ENCODE peak calls at places on chromosomes 11 and 22, in seven cellular contexts. M is HEK293T; S is fibroblast of lung; F is CD8-positive, alpha-beta memory T cell; Z is NCI-H446; Q is activated T-cell treated with anti-CD3 and anti-CD28 coated beads, Interleukin-2, amount 50 U/mL, for 24 hours; B is mesothelial cell of epicardium. U is an unnamed sample.

GRCh38 chr11:29093416-29093815 is 923.4 kb downstream of the KCNA4 start:
- DNase-seq in M (no peak), S (peak), F (no peak), Z (no peak), Q (no peak), B (no peak), U (no peak)

GRCh38 chr11:119222308-119222707 is 16.2 kb downstream of the CBL start:
- DNase-seq in M (no peak), S (peak), F (no peak), Z (no peak), Q (no peak), B (no peak), U (no peak)

GRCh38 chr11:117179048-117179999 is 781 bp downstream of the SIDT2 start:
- DNase-seq in M (peak), S (peak), F (peak), Z (no peak), Q (no peak), B (no peak), U (peak)

GRCh38 chr11:73072935-73073481 is 69.1 kb downstream of the FCHSD2 start:
- DNase-seq in M (no peak), S (peak), F (no peak), Z (no peak), Q (no peak), B (no peak), U (peak)

GRCh38 chr11:9302448-9302847 is 11.9 kb downstream of the TMEM41B start:
- DNase-seq in M (no peak), S (peak), F (no peak), Z (no peak), Q (no peak), B (no peak), U (no peak)

GRCh38 chr11:28420099-28420498 is 311.9 kb downstream of the METTL15 start:
- DNase-seq in M (no peak), S (no peak), F (no peak), Z (no peak), Q (no peak), B (no peak), U (no peak)

GRCh38 chr11:22860241-22860640 is at the start of gene CCDC179:
- DNase-seq in M (no peak), S (no peak), F (no peak), Z (no peak), Q (no peak), B (no peak), U (no peak)

GRCh38 chr11:33387996-33388395 is 130.8 kb downstream of the HIPK3 start:
- DNase-seq in M (no peak), S (no peak), F (no peak), Z (no peak), Q (no peak), B (no peak), U (no peak)

GRCh38 chr11:122976734-122977454 is 4.7 kb downstream of the BSX start:
- DNase-seq in M (no peak), S (no peak), F (no peak), Z (no peak), Q (no peak), B (peak), U (no peak)

GRCh38 chr11:92316410-92316809 is 91.8 kb downstream of the FAT3 start:
- DNase-seq in M (no peak), S (no peak), F (no peak), Z (no peak), Q (no peak), B (no peak), U (no peak)

GRCh38 chr11:33904128-33904527 is 12.3 kb upstream of the LMO2 start:
- DNase-seq in M (no peak), S (no peak), F (no peak), Z (no peak), Q (no peak), B (no peak), U (no peak)

GRCh38 chr22:49161002-49161850 is 666.4 kb downstream of the BRD1 start:
- DNase-seq in M (no peak), S (no peak), F (peak), Z (no peak), Q (no peak), B (no peak), U (no peak)

GRCh38 chr11:122020902-122021301 is 95.1 kb downstream of the BLID start:
- DNase-seq in M (no peak), S (no peak), F (no peak), Z (no peak), Q (no peak), B (no peak), U (no peak)

GRCh38 chr22:44941176-44941575 is 68.6 kb downstream of the PHF21B start:
- DNase-seq in M (no peak), S (no peak), F (no peak), Z (no peak), Q (no peak), B (no peak), U (no peak)

GRCh38 chr11:2826679-2827056 is 58.9 kb downstream of the CDKN1C start:
- DNase-seq in M (no peak), S (no peak), F (no peak), Z (no peak), Q (no peak), B (no peak), U (no peak)

GRCh38 chr11:71118671-71119250 is 133.6 kb downstream of the SHANK2 start:
- DNase-seq in M (no peak), S (no peak), F (no peak), Z (no peak), Q (no peak), B (no peak), U (no peak)

GRCh38 chr11:2694495-2694894 is 5.3 kb downstream of the KCNQ1OT1 start:
- DNase-seq in M (no peak), S (no peak), F (no peak), Z (no peak), Q (no peak), B (no peak), U (no peak)

GRCh38 chr22:19634576-19634975 is 79.7 kb upstream of the SEPTIN5 start:
- DNase-seq in M (no peak), S (no peak), F (no peak), Z (no peak), Q (no peak), B (no peak), U (no peak)

GRCh38 chr11:83282084-83282716 is 4.0 kb downstream of the CCDC90B start:
- DNase-seq in M (no peak), S (peak), F (no peak), Z (no peak), Q (no peak), B (no peak), U (no peak)

GRCh38 chr11:86097965-86098364 is 29.1 kb upstream of the PICALM start:
- DNase-seq in M (no peak), S (no peak), F (no peak), Z (no peak), Q (no peak), B (no peak), U (no peak)

GRCh38 chr11:75627879-75628668 is 40.8 kb downstream of the MAP6 start:
- DNase-seq in M (no peak), S (peak), F (no peak), Z (no peak), Q (no peak), B (no peak), U (no peak)

GRCh38 chr11:797300-798092 is 585 bp downstream of the SLC25A22 start:
- DNase-seq in M (peak), S (peak), F (peak), Z (peak), Q (peak), B (peak), U (peak)

GRCh38 chr11:68383976-68384501 is 71.6 kb downstream of the LRP5 start:
- DNase-seq in M (peak), S (peak), F (peak), Z (peak), Q (peak), B (peak), U (peak)

GRCh38 chr11:8015753-8016239 is 28.7 kb downstream of the EIF3F start:
- DNase-seq in M (no peak), S (peak), F (no peak), Z (no peak), Q (no peak), B (peak), U (no peak)

GRCh38 chr11:8090756-8091155 is 9.7 kb downstream of the TUB start:
- DNase-seq in M (peak), S (peak), F (peak), Z (no peak), Q (no peak), B (peak), U (no peak)

GRCh38 chr22:27687984-27688545 is 113.5 kb downstream of the MN1 start:
- DNase-seq in M (no peak), S (peak), F (no peak), Z (no peak), Q (no peak), B (no peak), U (no peak)

GRCh38 chr11:65110354-65110861 is 1.3 kb upstream of the TM7SF2 start:
- DNase-seq in M (peak), S (peak), F (peak), Z (peak), Q (peak), B (peak), U (peak)

GRCh38 chr22:39363751-39364484 is 14.1 kb downstream of the SYNGR1 start:
- DNase-seq in M (no peak), S (no peak), F (no peak), Z (no peak), Q (no peak), B (no peak), U (no peak)

GRCh38 chr11:11409916-11410315 is 56.9 kb upstream of the CSNK2A3 start:
- DNase-seq in M (no peak), S (no peak), F (no peak), Z (no peak), Q (no peak), B (no peak), U (no peak)

GRCh38 chr11:126538071-126538470 is 182.6 kb downstream of the ST3GAL4 start:
- DNase-seq in M (no peak), S (no peak), F (no peak), Z (no peak), Q (no peak), B (no peak), U (no peak)

GRCh38 chr11:12410006-12410728 is 32.8 kb downstream of the PARVA start:
- DNase-seq in M (no peak), S (peak), F (no peak), Z (peak), Q (no peak), B (no peak), U (no peak)

GRCh38 chr11:35147273-35147672 is 8.3 kb downstream of the CD44 start:
- DNase-seq in M (no peak), S (no peak), F (no peak), Z (no peak), Q (no peak), B (no peak), U (no peak)

GRCh38 chr11:31818874-31819331 is 7.8 kb upstream of the PAX6 start:
- DNase-seq in M (no peak), S (no peak), F (no peak), Z (no peak), Q (no peak), B (no peak), U (no peak)

GRCh38 chr11:80241766-80242165 is 800.9 kb upstream of the TENM4 start:
- DNase-seq in M (no peak), S (peak), F (no peak), Z (no peak), Q (no peak), B (no peak), U (no peak)

GRCh38 chr22:22009661-22010060 is 27.1 kb upstream of the TOP3B start:
- DNase-seq in M (no peak), S (no peak), F (no peak), Z (no peak), Q (no peak), B (no peak), U (no peak)